ENCODE peak calls at places on chromosomes 1 and 21, in seven cellular contexts. One of them, this sample, is unnamed.

GRCh38 chr1:183652547-183653467 is at the start of gene APOBEC4:
- DNase-seq in GM12865: peak
- DNase-seq in activated CD8-positive, alpha-beta memory T cell treated with anti-CD3 and anti-CD28 coated beads for 4 hours: no peak
- DNase-seq in AG04449: no peak
- DNase-seq in aorta: no peak
- DNase-seq in cardiac muscle cell: no peak
- DNase-seq in fibroblast of the aortic adventitia: no peak
- DNase-seq in this sample: no peak

GRCh38 chr1:25844485-25845337 is 14.5 kb downstream of the AUNIP start:
- DNase-seq in activated CD8-positive, alpha-beta memory T cell treated with anti-CD3 and anti-CD28 coated beads for 4 hours: no peak
- DNase-seq in AG04449: no peak
- DNase-seq in GM12865: no peak
- DNase-seq in cardiac muscle cell: no peak
- DNase-seq in aorta: no peak
- DNase-seq in fibroblast of the aortic adventitia: no peak
- DNase-seq in this sample: no peak

GRCh38 chr1:211551628-211552465 is 27.1 kb downstream of the SLC30A1 start:
- DNase-seq in fibroblast of the aortic adventitia: peak
- DNase-seq in activated CD8-positive, alpha-beta memory T cell treated with anti-CD3 and anti-CD28 coated beads for 4 hours: no peak
- DNase-seq in aorta: peak
- DNase-seq in cardiac muscle cell: no peak
- DNase-seq in GM12865: no peak
- DNase-seq in AG04449: peak
- DNase-seq in this sample: no peak

GRCh38 chr1:161486806-161487482 is 18.3 kb upstream of the FCGR2A start:
- DNase-seq in AG04449: no peak
- DNase-seq in fibroblast of the aortic adventitia: peak
- DNase-seq in activated CD8-positive, alpha-beta memory T cell treated with anti-CD3 and anti-CD28 coated beads for 4 hours: peak
- DNase-seq in cardiac muscle cell: peak
- DNase-seq in GM12865: peak
- DNase-seq in aorta: no peak
- DNase-seq in this sample: peak

GRCh38 chr1:38114231-38114630 is 67.6 kb upstream of the POU3F1 start:
- DNase-seq in AG04449: no peak
- DNase-seq in GM12865: no peak
- DNase-seq in fibroblast of the aortic adventitia: peak
- DNase-seq in cardiac muscle cell: no peak
- DNase-seq in activated CD8-positive, alpha-beta memory T cell treated with anti-CD3 and anti-CD28 coated beads for 4 hours: no peak
- DNase-seq in aorta: peak
- DNase-seq in this sample: no peak

GRCh38 chr1:222557148-222557547 is 9.2 kb upstream of the HHIPL2 start:
- DNase-seq in activated CD8-positive, alpha-beta memory T cell treated with anti-CD3 and anti-CD28 coated beads for 4 hours: no peak
- DNase-seq in cardiac muscle cell: no peak
- DNase-seq in GM12865: no peak
- DNase-seq in aorta: no peak
- DNase-seq in AG04449: no peak
- DNase-seq in fibroblast of the aortic adventitia: peak
- DNase-seq in this sample: no peak

GRCh38 chr1:209805875-209806760 is at the start of gene IRF6:
- DNase-seq in activated CD8-positive, alpha-beta memory T cell treated with anti-CD3 and anti-CD28 coated beads for 4 hours: peak
- DNase-seq in AG04449: no peak
- DNase-seq in cardiac muscle cell: peak
- DNase-seq in fibroblast of the aortic adventitia: peak
- DNase-seq in GM12865: peak
- DNase-seq in aorta: peak
- DNase-seq in this sample: peak

GRCh38 chr21:46058339-46059145 is 39.4 kb upstream of the COL6A2 start:
- DNase-seq in activated CD8-positive, alpha-beta memory T cell treated with anti-CD3 and anti-CD28 coated beads for 4 hours: no peak
- DNase-seq in GM12865: no peak
- DNase-seq in AG04449: no peak
- DNase-seq in fibroblast of the aortic adventitia: no peak
- DNase-seq in aorta: no peak
- DNase-seq in cardiac muscle cell: no peak
- DNase-seq in this sample: no peak

GRCh38 chr1:179082308-179083030 is 599 bp downstream of the TOR3A start:
- DNase-seq in cardiac muscle cell: peak
- DNase-seq in fibroblast of the aortic adventitia: peak
- DNase-seq in GM12865: peak
- DNase-seq in aorta: peak
- DNase-seq in AG04449: no peak
- DNase-seq in activated CD8-positive, alpha-beta memory T cell treated with anti-CD3 and anti-CD28 coated beads for 4 hours: no peak
- DNase-seq in this sample: peak

GRCh38 chr1:93317207-93317606 is 28.5 kb upstream of the DR1 start:
- DNase-seq in aorta: peak
- DNase-seq in GM12865: no peak
- DNase-seq in fibroblast of the aortic adventitia: no peak
- DNase-seq in AG04449: no peak
- DNase-seq in cardiac muscle cell: no peak
- DNase-seq in activated CD8-positive, alpha-beta memory T cell treated with anti-CD3 and anti-CD28 coated beads for 4 hours: no peak
- DNase-seq in this sample: no peak

GRCh38 chr1:163885510-163885909 is 563.8 kb downstream of the NUF2 start:
- DNase-seq in fibroblast of the aortic adventitia: no peak
- DNase-seq in aorta: no peak
- DNase-seq in cardiac muscle cell: no peak
- DNase-seq in GM12865: no peak
- DNase-seq in activated CD8-positive, alpha-beta memory T cell treated with anti-CD3 and anti-CD28 coated beads for 4 hours: no peak
- DNase-seq in AG04449: no peak
- DNase-seq in this sample: no peak